ENCODE peak calls at places on chromosomes 5 and 9, in four cellular contexts. T, Q, G and L are unnamed samples. For H3K79me2, the result is how much of the 10 kb centered on the place peaks cover.

GRCh38 chr5:68187268-68188055 is 28.1 kb upstream of the PIK3R1 start:
- DNase-seq in G (peak), Q (peak), T (no peak), L (peak)

GRCh38 chr9:94014845-94015244 is 59.7 kb upstream of the BARX1 start:
- DNase-seq in T (no peak), Q (no peak), G (no peak), L (no peak)

GRCh38 chr9:9054354-9054992 is 1254.9 kb upstream of the DMAC1 start:
- DNase-seq in T (no peak), Q (no peak), G (no peak), L (no peak)

GRCh38 chr9:109976328-109976702 is 196.3 kb downstream of the PALM2AKAP2 start:
- DNase-seq in T (no peak), Q (no peak), G (no peak), L (no peak)

GRCh38 chr9:123102380-123103113 is 69.1 kb downstream of the GPR21 start:
- DNase-seq in Q (no peak), T (no peak), G (peak), L (no peak)

GRCh38 chr5:172274951-172275753 is 8.4 kb downstream of the UBTD2 start:
- DNase-seq in Q (peak), G (peak), T (no peak), L (no peak)

GRCh38 chr5:169647566-169647965 is 10.5 kb downstream of the DOCK2 start:
- DNase-seq in Q (no peak), T (no peak), G (no peak), L (no peak)

GRCh38 chr9:2126331-2126789 is 111.2 kb downstream of the SMARCA2 start:
- DNase-seq in Q (no peak), G (peak), T (no peak), L (peak)

GRCh38 chr5:178119915-178120660 is 6.8 kb downstream of the N4BP3 start:
- DNase-seq in G (no peak), Q (no peak), T (no peak), L (no peak)

GRCh38 chr5:130135506-130135905 is 231.2 kb downstream of the CHSY3 start:
- DNase-seq in Q (no peak), T (no peak), G (peak), L (peak)

GRCh38 chr9:109013678-109014145 is 413 bp upstream of the CTNNAL1 start:
- DNase-seq in G (peak), Q (no peak), T (no peak), L (no peak)

GRCh38 chr5:67673180-67673579 is 476.6 kb upstream of the CD180 start:
- DNase-seq in T (no peak), Q (no peak), G (no peak), L (no peak)

GRCh38 chr5:115179068-115179958 is 9.6 kb upstream of the TRIM36 start:
- DNase-seq in T (no peak), G (no peak), Q (peak), L (peak)

GRCh38 chr5:91425046-91425445 is 41.9 kb upstream of the ARRDC3 start:
- DNase-seq in Q (no peak), G (no peak), T (no peak), L (no peak)

GRCh38 chr5:137142371-137143243 is 356.5 kb downstream of the SPOCK1 start:
- DNase-seq in Q (no peak), T (no peak), G (peak), L (peak)

GRCh38 chr5:151678146-151678545 is 8.6 kb downstream of the SPARC start:
- DNase-seq in T (no peak), Q (no peak), G (peak), L (peak)
- H3K9ac ChIP-seq in T (no peak), Q (no peak), G (peak), L (no peak)

GRCh38 chr5:16866220-16866619 is 69.9 kb downstream of the MYO10 start:
- DNase-seq in Q (no peak), T (no peak), G (no peak), L (no peak)

GRCh38 chr5:16867585-16867953 is 68.5 kb downstream of the MYO10 start:
- DNase-seq in G (no peak), T (no peak), Q (no peak), L (no peak)

GRCh38 chr5:16869821-16870796 is 66.0 kb downstream of the MYO10 start:
- DNase-seq in G (peak), Q (no peak), T (no peak), L (no peak)

GRCh38 chr5:16864566-16864965 is 71.5 kb downstream of the MYO10 start:
- DNase-seq in Q (no peak), T (no peak), G (peak), L (peak)

DNA sequence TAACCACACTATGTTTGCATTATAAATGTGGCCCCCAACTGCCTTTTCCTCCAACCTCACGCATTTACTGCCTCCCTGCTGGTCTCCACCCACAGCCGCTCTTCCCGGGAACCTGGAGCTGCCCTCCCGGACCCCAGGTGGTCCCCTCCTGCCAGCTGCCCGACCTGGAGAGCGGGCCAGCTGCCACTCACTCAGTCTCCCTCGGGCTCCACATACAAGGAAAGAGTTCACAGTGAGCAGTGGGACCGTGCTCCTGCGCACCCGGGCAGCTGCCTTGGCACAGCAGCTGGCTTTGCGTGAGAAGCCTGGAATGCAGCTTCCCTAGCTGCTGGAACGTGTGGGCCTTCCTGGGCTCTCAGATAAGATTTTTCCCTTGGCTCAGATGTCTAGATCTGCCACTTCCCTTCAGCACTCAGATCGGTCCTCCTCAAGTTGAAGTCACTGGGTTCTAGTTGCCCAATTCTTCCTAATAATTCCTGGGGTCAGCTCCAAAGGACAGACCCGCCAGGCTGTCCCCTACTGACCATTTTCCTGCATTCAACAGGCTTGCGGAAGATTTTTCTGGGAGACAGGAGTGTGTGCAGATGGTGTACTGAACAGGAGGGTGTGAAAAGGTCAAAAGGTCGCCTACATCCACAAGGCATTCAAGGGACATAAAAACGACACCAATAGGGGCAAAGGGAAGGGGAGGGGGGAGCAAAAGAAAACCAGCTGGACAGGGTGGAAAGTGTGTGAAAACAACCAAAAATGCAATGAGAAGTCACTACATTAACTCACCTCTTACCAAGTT is 69.1 kb downstream of the MYO10 start:
- DNase-seq in Q (peak), G (peak), T (no peak), L (peak)
- H3K79me2 ChIP-seq in Q (under half), G (half or more), T (under half), L (half or more)

DNA sequence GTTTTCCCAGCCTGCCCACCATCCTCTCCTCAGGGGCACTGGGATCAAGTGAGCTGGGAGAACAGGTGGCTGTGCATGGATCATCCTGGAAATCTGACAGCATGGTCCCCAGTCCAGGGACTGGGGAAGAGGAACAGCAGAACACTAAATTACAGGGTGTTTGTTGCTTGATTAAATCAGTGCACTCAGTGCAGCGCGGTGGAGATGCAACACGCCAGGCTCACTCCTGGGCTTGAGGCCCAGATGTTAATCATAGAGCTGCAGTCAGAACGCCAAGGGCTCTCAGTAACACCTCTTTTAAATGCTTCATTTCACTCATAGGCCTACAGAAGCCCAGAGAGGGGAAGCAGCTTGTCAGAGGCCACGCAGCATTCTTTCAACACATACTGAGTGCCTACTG is 14.2 kb upstream of the LARP1 start:
- DNase-seq in Q (no peak), G (peak), T (no peak), L (peak)
- H3K27ac ChIP-seq in Q (no peak), G (no peak), T (no peak), L (no peak)

GRCh38 chr9:38066907-38067610 is 2.0 kb downstream of the SHB start:
- DNase-seq in G (no peak), T (peak), Q (no peak), L (peak)

GRCh38 chr9:38065369-38066075 is 3.5 kb downstream of the SHB start:
- DNase-seq in G (no peak), Q (no peak), T (peak), L (no peak)

GRCh38 chr9:38064842-38065368 is 4.1 kb downstream of the SHB start:
- DNase-seq in T (no peak), G (no peak), Q (no peak), L (no peak)

GRCh38 chr9:38067611-38067891 is 1.5 kb downstream of the SHB start:
- DNase-seq in G (no peak), Q (peak), T (no peak), L (no peak)

DNA sequence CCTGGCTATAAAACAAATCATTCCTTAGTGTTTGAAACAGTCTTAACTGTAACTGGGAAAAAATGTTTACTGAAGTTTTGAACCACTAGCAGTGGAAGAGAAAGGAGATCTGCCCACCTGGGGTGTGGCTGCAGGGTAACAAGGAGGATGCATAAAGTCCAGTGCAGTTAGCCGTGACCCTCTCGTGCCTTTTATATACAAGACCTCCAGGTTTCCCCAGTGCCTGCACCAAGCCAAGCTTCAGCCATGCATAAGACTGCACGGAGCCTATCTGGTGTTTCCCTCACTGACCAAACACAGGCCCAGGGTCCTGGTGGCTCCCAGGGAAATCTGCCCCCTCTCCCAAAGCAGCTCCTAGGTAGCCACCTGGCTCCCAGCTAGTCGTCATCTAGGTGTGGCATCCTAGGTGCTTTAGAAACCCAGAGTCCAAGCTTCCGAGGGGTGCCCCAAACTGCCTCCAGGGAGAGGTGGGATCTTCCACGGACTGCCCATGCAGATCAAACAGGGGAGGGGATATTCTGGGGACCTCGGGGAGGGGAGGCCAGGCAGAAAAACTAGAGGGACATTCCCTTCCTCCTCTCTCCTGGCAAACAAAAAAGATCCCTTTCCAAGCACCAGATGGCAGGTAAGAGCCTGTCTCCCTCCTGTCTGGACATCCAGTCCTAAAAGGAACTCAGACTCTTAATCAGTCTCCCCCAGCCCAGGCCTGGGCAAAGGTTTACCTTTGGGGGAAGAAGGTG is 2.7 kb downstream of the SHB start:
- DNase-seq in G (no peak), T (no peak), Q (peak), L (no peak)
- H3K9ac ChIP-seq in G (peak), T (no peak), Q (no peak), L (peak)

GRCh38 chr5:140294753-140295152 is 8.1 kb downstream of the PFDN1 start:
- DNase-seq in T (no peak), G (no peak), Q (no peak), L (no peak)
- H3K79me2 ChIP-seq in T (half or more), G (half or more), Q (half or more), L (under half)

GRCh38 chr9:12884736-12885395 is 110.0 kb downstream of the LURAP1L start:
- DNase-seq in T (no peak), Q (no peak), G (peak), L (peak)
- H3K27ac ChIP-seq in T (no peak), Q (no peak), G (no peak), L (no peak)